ENCODE peak calls at places on chromosome 1, in five cellular contexts. N is RKO, F is NCI-H1417 treated with DMSO at 0.1 percent for 48 hours, D is left ventricle myocardium inferior, Q is NCI-H460. L is an unnamed sample.

GRCh38 chr1:941588-942383 is 17.3 kb downstream of the NOC2L start:
- DNase-seq in N (peak), F (peak), D (peak), Q (peak), L (no peak)

GRCh38 chr1:219174672-219175564 is 1.2 kb downstream of the LYPLAL1 start:
- DNase-seq in N (peak), F (no peak), D (no peak), Q (no peak), L (no peak)

GRCh38 chr1:114490235-114490634 is 20.8 kb downstream of the TRIM33 start:
- DNase-seq in N (no peak), F (no peak), D (no peak), Q (no peak), L (no peak)

GRCh38 chr1:212858461-212859265 is 588 bp downstream of the FLVCR1 start:
- DNase-seq in N (peak), F (peak), D (peak), Q (no peak), L (no peak)

GRCh38 chr1:59434336-59434735 is 137.4 kb downstream of the FGGY start:
- DNase-seq in N (no peak), F (no peak), D (no peak), Q (no peak), L (no peak)

GRCh38 chr1:181044449-181044966 is 10.7 kb downstream of the MR1 start:
- DNase-seq in N (no peak), F (no peak), D (no peak), Q (no peak), L (no peak)

GRCh38 chr1:30727796-30728195 is 4.4 kb upstream of the MATN1 start:
- DNase-seq in N (no peak), F (no peak), D (no peak), Q (no peak), L (no peak)

GRCh38 chr1:10765734-10766478 is 30.5 kb downstream of the CASZ1 start:
- DNase-seq in N (no peak), F (no peak), D (no peak), Q (no peak), L (peak)

L was measured in NCI-H2081 treated with DMSO at 0.1 percent for 48 hours.